ENCODE peak calls at places on chromosomes 3 and 15, in seven cellular contexts. U is naive thymus-derived CD4-positive, alpha-beta T cell; A is posterior cingulate gyrus; B is WERI-Rb-1; K is A673; F is CD4-positive, alpha-beta T cell; Z is GM06990. M is an unnamed sample.

GRCh38 chr3:195815169-195815771 is 3.5 kb upstream of the MUC4 start:
- DNase-seq in K (no peak), F (no peak), U (no peak), Z (no peak), B (no peak), A (no peak), M (no peak)

GRCh38 chr3:127792664-127793292 is 29.5 kb downstream of the MGLL start:
- DNase-seq in A (no peak), U (no peak), B (no peak), F (no peak), K (peak), Z (no peak), M (no peak)

GRCh38 chr3:4824948-4825325 is 154.3 kb upstream of the BHLHE40 start:
- DNase-seq in B (no peak), U (no peak), A (no peak), F (no peak), K (no peak), Z (no peak), M (no peak)

GRCh38 chr3:52432225-52432624 is 12.7 kb downstream of the SEMA3G start:
- DNase-seq in B (no peak), K (no peak), A (no peak), Z (no peak), U (no peak), F (no peak), M (no peak)

GRCh38 chr3:133915685-133916639 is 20.3 kb upstream of the RAB6B start:
- DNase-seq in K (no peak), U (no peak), B (no peak), A (no peak), F (no peak), Z (no peak), M (no peak)

GRCh38 chr3:24087469-24087868 is 142.4 kb downstream of the NR1D2 start:
- DNase-seq in F (no peak), U (no peak), B (no peak), A (no peak), K (no peak), Z (no peak), M (no peak)

GRCh38 chr3:171257251-171258179 is 202.7 kb downstream of the TNIK start:
- DNase-seq in A (no peak), F (no peak), B (no peak), U (no peak), Z (peak), K (no peak), M (no peak)

GRCh38 chr15:64906402-64906801 is 5.3 kb upstream of the ANKDD1A start:
- DNase-seq in F (no peak), A (no peak), Z (no peak), B (no peak), K (no peak), U (no peak), M (no peak)

GRCh38 chr3:60010778-60011177 is 961.0 kb upstream of the CFAP20DC start:
- DNase-seq in U (peak), K (no peak), B (no peak), Z (peak), A (no peak), F (peak), M (no peak)

GRCh38 chr3:138072816-138073215 is 42.6 kb downstream of the DZIP1L start:
- DNase-seq in F (no peak), Z (no peak), A (no peak), U (no peak), B (peak), K (peak), M (no peak)

GRCh38 chr15:100650685-100651084 is 48.3 kb downstream of the ASB7 start:
- DNase-seq in B (no peak), U (no peak), Z (no peak), F (no peak), A (no peak), K (no peak), M (no peak)

GRCh38 chr3:153216928-153217327 is 54.9 kb downstream of the RAP2B start:
- DNase-seq in U (no peak), A (no peak), K (no peak), B (no peak), F (no peak), Z (no peak), M (no peak)

GRCh38 chr3:7025581-7026300 is 164.8 kb downstream of the GRM7 start:
- DNase-seq in K (no peak), Z (no peak), F (no peak), A (no peak), B (no peak), U (no peak), M (no peak)

GRCh38 chr3:168653255-168653654 is 557.5 kb upstream of the GOLIM4 start:
- DNase-seq in F (no peak), A (no peak), B (no peak), U (no peak), Z (no peak), K (no peak), M (no peak)

GRCh38 chr3:43346990-43347749 is 60.8 kb downstream of the SNRK start:
- DNase-seq in U (peak), K (no peak), Z (no peak), F (no peak), A (no peak), B (no peak), M (no peak)

GRCh38 chr15:37794947-37795346 is 139.5 kb upstream of the TMCO5A start:
- DNase-seq in U (no peak), Z (no peak), B (no peak), F (no peak), A (no peak), K (no peak), M (no peak)

GRCh38 chr3:56915969-56916586 is 114.3 kb upstream of the ARHGEF3 start:
- DNase-seq in U (peak), Z (peak), A (no peak), B (no peak), F (peak), K (no peak), M (peak)

GRCh38 chr3:194000100-194000499 is 135.8 kb upstream of the HES1 start:
- DNase-seq in B (no peak), K (no peak), U (no peak), Z (no peak), A (no peak), F (no peak), M (no peak)

GRCh38 chr15:100708916-100709315 is 106.5 kb downstream of the ASB7 start:
- DNase-seq in B (no peak), F (no peak), Z (no peak), A (no peak), U (no peak), K (no peak), M (no peak)

GRCh38 chr3:159830523-159831151 is 158.0 kb upstream of the IL12A start:
- DNase-seq in K (no peak), U (no peak), F (no peak), Z (no peak), B (no peak), A (no peak), M (no peak)

GRCh38 chr15:71575474-71576045 is 234.8 kb upstream of the NR2E3 start:
- DNase-seq in B (no peak), A (no peak), K (peak), U (no peak), F (no peak), Z (no peak), M (no peak)

GRCh38 chr3:46124216-46125143 is 83.6 kb downstream of the CCR1 start:
- DNase-seq in K (no peak), U (no peak), A (no peak), Z (no peak), F (no peak), B (no peak), M (no peak)

GRCh38 chr15:67080118-67080899 is 14.9 kb downstream of the SMAD3 start:
- DNase-seq in B (no peak), K (no peak), U (no peak), Z (no peak), F (no peak), A (no peak), M (no peak)

GRCh38 chr3:100463002-100463401 is 29.4 kb upstream of the TMEM45A start:
- DNase-seq in Z (no peak), B (peak), K (peak), U (no peak), A (no peak), F (no peak), M (peak)

GRCh38 chr3:155370764-155371503 is 77.5 kb upstream of the STRIT1 start:
- DNase-seq in Z (no peak), A (no peak), F (no peak), B (no peak), K (no peak), U (no peak), M (no peak)

GRCh38 chr3:130442284-130442683 is 74.7 kb upstream of the COL6A6 start:
- DNase-seq in Z (no peak), U (no peak), F (no peak), K (peak), A (no peak), B (no peak), M (no peak)

GRCh38 chr15:69665641-69666091 is 213.0 kb downstream of the RPLP1 start:
- DNase-seq in B (peak), A (no peak), Z (no peak), K (no peak), U (no peak), F (no peak), M (no peak)

GRCh38 chr3:115239717-115240116 is 92.6 kb upstream of the ZBTB20 start:
- DNase-seq in Z (no peak), B (peak), F (no peak), U (no peak), A (peak), K (peak), M (peak)